ENCODE peak calls at places on chromosome 5, in six cellular contexts. F is RPMI7951, E is progenitor cell of endocrine pancreas, J is H54, M is lower lobe of right lung, C is AG04450. X is an unnamed sample.

GRCh38 chr5:5014836-5015235 is 125.3 kb upstream of the ADAMTS16 start:
- DNase-seq in J (peak), E (no peak), M (no peak), C (no peak), F (peak), X (no peak)

GRCh38 chr5:147391781-147392180 is 118.1 kb downstream of the DPYSL3 start:
- DNase-seq in C (peak), F (peak), J (peak), E (no peak), M (no peak), X (no peak)

GRCh38 chr5:149434162-149435014 is 55.3 kb upstream of the IL17B start:
- DNase-seq in C (peak), M (no peak), F (peak), E (peak), J (peak), X (no peak)

GRCh38 chr5:112491257-112491656 is 72.2 kb upstream of the EPB41L4A start:
- DNase-seq in M (no peak), C (no peak), J (no peak), E (no peak), F (peak), X (no peak)

GRCh38 chr5:126234563-126235195 is 188.5 kb upstream of the GRAMD2B start:
- DNase-seq in C (no peak), E (no peak), J (peak), F (peak), M (no peak), X (no peak)

GRCh38 chr5:13976867-13977479 is 32.5 kb upstream of the DNAH5 start:
- DNase-seq in C (no peak), F (peak), M (no peak), J (peak), E (no peak), X (no peak)

GRCh38 chr5:128038641-128039040 is 44.9 kb upstream of the SLC12A2 start:
- DNase-seq in C (peak), F (peak), M (no peak), J (no peak), E (no peak), X (no peak)

GRCh38 chr5:90184764-90185163 is 224.8 kb downstream of the CETN3 start:
- DNase-seq in C (no peak), E (no peak), M (no peak), J (no peak), F (no peak), X (no peak)

GRCh38 chr5:81194633-81195333 is 38.3 kb upstream of the CKMT2 start:
- DNase-seq in M (peak), E (peak), J (peak), C (peak), F (peak), X (peak)

GRCh38 chr5:106097308-106097707 is 1573.4 kb downstream of the EFNA5 start:
- DNase-seq in F (no peak), E (no peak), M (no peak), C (no peak), J (no peak), X (no peak)

GRCh38 chr5:149610583-149611250 is 29.4 kb downstream of the ARHGEF37 start:
- DNase-seq in E (no peak), C (no peak), M (no peak), J (no peak), F (no peak), X (no peak)

GRCh38 chr5:7745882-7746735 is 104.8 kb downstream of the CFAP90 start:
- DNase-seq in E (peak), J (peak), F (peak), M (peak), C (peak), X (no peak)

GRCh38 chr5:121525731-121526130 is 326.0 kb upstream of the FTMT start:
- DNase-seq in M (no peak), J (no peak), E (no peak), C (no peak), F (no peak), X (no peak)

GRCh38 chr5:179239256-179240135 is 105.8 kb downstream of the ADAMTS2 start:
- DNase-seq in M (no peak), E (no peak), C (no peak), F (no peak), J (no peak), X (no peak)

GRCh38 chr5:146040559-146040958 is 64.8 kb downstream of the PLAC8L1 start:
- DNase-seq in J (no peak), F (peak), M (no peak), C (no peak), E (no peak), X (no peak)

GRCh38 chr5:82605441-82605973 is 327.4 kb upstream of the RPS23 start:
- DNase-seq in M (no peak), E (no peak), F (no peak), J (no peak), C (no peak), X (no peak)

GRCh38 chr5:132468665-132469379 is 21.8 kb downstream of the IRF1 start:
- DNase-seq in J (no peak), E (no peak), M (no peak), F (no peak), C (no peak), X (no peak)

GRCh38 chr5:105414067-105414466 is 1851.5 kb upstream of the NUDT12 start:
- DNase-seq in M (no peak), J (no peak), E (no peak), C (no peak), F (no peak), X (no peak)

GRCh38 chr5:166625210-166625865 is 1666.1 kb upstream of the WWC1 start:
- DNase-seq in F (no peak), E (no peak), M (no peak), C (no peak), J (no peak), X (no peak)

GRCh38 chr5:175288048-175288621 is 155.8 kb downstream of the DRD1 start:
- DNase-seq in E (no peak), M (no peak), C (no peak), J (peak), F (peak), X (no peak)

GRCh38 chr5:1795931-1796330 is 3.7 kb downstream of the MRPL36 start:
- DNase-seq in C (no peak), J (no peak), E (no peak), F (no peak), M (no peak), X (no peak)

GRCh38 chr5:94793816-94794198 is 175.3 kb downstream of the SLF1 start:
- DNase-seq in M (no peak), F (peak), E (no peak), C (no peak), J (peak), X (no peak)

GRCh38 chr5:33806736-33807442 is 84.9 kb downstream of the ADAMTS12 start:
- DNase-seq in C (no peak), F (peak), E (no peak), J (no peak), M (no peak), X (no peak)

GRCh38 chr5:89703799-89704198 is 705.8 kb downstream of the CETN3 start:
- DNase-seq in C (no peak), M (no peak), F (peak), E (no peak), J (no peak), X (no peak)

GRCh38 chr5:12277504-12278192 is 373.4 kb upstream of the CTNND2 start:
- DNase-seq in E (no peak), F (no peak), C (no peak), M (no peak), J (no peak), X (no peak)

GRCh38 chr5:1975406-1975715 is 92.6 kb upstream of the IRX4 start:
- DNase-seq in E (no peak), F (no peak), M (no peak), C (no peak), J (no peak), X (no peak)

GRCh38 chr5:156471893-156472292 is 144.9 kb downstream of the SGCD start:
- DNase-seq in M (no peak), F (no peak), J (no peak), C (no peak), E (no peak), X (no peak)